ENCODE peak calls at places on chromosomes 1 and 21, in four cellular contexts. One of them, this sample, is unnamed.

GRCh38 chr21:16192900-16193299 is 463.1 kb downstream of the USP25 start:
- DNase-seq in neuronal stem cell: no peak
- DNase-seq in brain microvascular endothelial cell: no peak
- DNase-seq in pancreas: no peak
- DNase-seq in this sample: peak; percentile 95

GRCh38 chr1:65395887-65396612 is 24.4 kb upstream of the LEPR start:
- DNase-seq in neuronal stem cell: no peak
- DNase-seq in brain microvascular endothelial cell: no peak
- DNase-seq in pancreas: no peak
- DNase-seq in this sample: peak; percentile 69

GRCh38 chr1:151992345-151993083 is 1.1 kb downstream of the S100A10 start:
- DNase-seq in neuronal stem cell: no peak
- DNase-seq in brain microvascular endothelial cell: peak; percentile 87
- DNase-seq in pancreas: peak; percentile 90
- DNase-seq in this sample: peak; percentile 99

GRCh38 chr1:165827199-165828102 is at the start of gene UCK2:
- DNase-seq in neuronal stem cell: peak; percentile 74
- DNase-seq in brain microvascular endothelial cell: peak; percentile 64
- DNase-seq in pancreas: peak; percentile 86
- DNase-seq in this sample: peak; percentile 56

GRCh38 chr1:38547346-38547745 is 312.2 kb downstream of the RRAGC start:
- DNase-seq in neuronal stem cell: no peak
- DNase-seq in brain microvascular endothelial cell: no peak
- DNase-seq in pancreas: no peak
- DNase-seq in this sample: no peak

GRCh38 chr1:8813991-8814390 is 3.4 kb downstream of the RERE start:
- DNase-seq in neuronal stem cell: no peak
- DNase-seq in brain microvascular endothelial cell: no peak
- DNase-seq in pancreas: no peak
- DNase-seq in this sample: no peak

GRCh38 chr1:225980005-225980404 is 19.1 kb downstream of the SDE2 start:
- DNase-seq in neuronal stem cell: no peak
- DNase-seq in brain microvascular endothelial cell: no peak
- DNase-seq in pancreas: peak; percentile 65
- DNase-seq in this sample: no peak

GRCh38 chr1:115239148-115239820 is 98.8 kb downstream of the NGF start:
- DNase-seq in neuronal stem cell: no peak
- DNase-seq in brain microvascular endothelial cell: peak; percentile 43
- DNase-seq in pancreas: no peak
- DNase-seq in this sample: no peak

GRCh38 chr21:33433425-33434114 is 30.4 kb downstream of the IFNGR2 start:
- DNase-seq in neuronal stem cell: no peak
- DNase-seq in brain microvascular endothelial cell: no peak
- DNase-seq in pancreas: no peak
- DNase-seq in this sample: no peak

GRCh38 chr1:32273389-32274208 is 18.3 kb upstream of the HDAC1 start:
- DNase-seq in neuronal stem cell: no peak
- DNase-seq in brain microvascular endothelial cell: no peak
- DNase-seq in pancreas: no peak
- DNase-seq in this sample: peak; percentile 86

GRCh38 chr21:38228115-38228514 is 28.7 kb upstream of the KCNJ15 start:
- DNase-seq in neuronal stem cell: no peak
- DNase-seq in brain microvascular endothelial cell: no peak
- DNase-seq in pancreas: peak; percentile 24
- DNase-seq in this sample: peak; percentile 68

GRCh38 chr1:21291184-21291583 is 921 bp upstream of the ECE1 start:
- DNase-seq in neuronal stem cell: no peak
- DNase-seq in brain microvascular endothelial cell: no peak
- DNase-seq in pancreas: no peak
- DNase-seq in this sample: no peak

GRCh38 chr1:214318956-214319355 is 38.0 kb downstream of the SMYD2 start:
- DNase-seq in neuronal stem cell: no peak
- DNase-seq in brain microvascular endothelial cell: no peak
- DNase-seq in pancreas: no peak
- DNase-seq in this sample: no peak

GRCh38 chr1:3073520-3074296 is 4.7 kb downstream of the PRDM16 start:
- DNase-seq in neuronal stem cell: no peak
- DNase-seq in brain microvascular endothelial cell: no peak
- DNase-seq in pancreas: no peak
- DNase-seq in this sample: no peak

GRCh38 chr1:39001516-39002389 is 10.7 kb downstream of the AKIRIN1 start:
- DNase-seq in neuronal stem cell: no peak
- DNase-seq in brain microvascular endothelial cell: no peak
- DNase-seq in pancreas: no peak
- DNase-seq in this sample: peak; percentile 63

GRCh38 chr1:235714205-235714897 is 64.8 kb upstream of the GNG4 start:
- DNase-seq in neuronal stem cell: no peak
- DNase-seq in brain microvascular endothelial cell: no peak
- DNase-seq in pancreas: no peak
- DNase-seq in this sample: no peak

GRCh38 chr1:153880962-153881361 is 41.8 kb downstream of the GATAD2B start:
- DNase-seq in neuronal stem cell: no peak
- DNase-seq in brain microvascular endothelial cell: peak; percentile 97
- DNase-seq in pancreas: peak; percentile 76
- DNase-seq in this sample: peak; percentile 89

GRCh38 chr21:42039470-42039901 is 29.3 kb upstream of the ZBTB21 start:
- DNase-seq in neuronal stem cell: no peak
- DNase-seq in brain microvascular endothelial cell: peak; percentile 12
- DNase-seq in pancreas: peak; percentile 47
- DNase-seq in this sample: peak; percentile 70

GRCh38 chr1:177796561-177796960 is 173.3 kb downstream of the SEC16B start:
- DNase-seq in neuronal stem cell: no peak
- DNase-seq in brain microvascular endothelial cell: no peak
- DNase-seq in pancreas: no peak
- DNase-seq in this sample: no peak

GRCh38 chr1:116717318-116717717 is 36.9 kb upstream of the CD2 start:
- DNase-seq in neuronal stem cell: no peak
- DNase-seq in brain microvascular endothelial cell: no peak
- DNase-seq in pancreas: no peak
- DNase-seq in this sample: no peak

GRCh38 chr1:194039578-194039977 is 853.2 kb upstream of the B3GALT2 start:
- DNase-seq in neuronal stem cell: no peak
- DNase-seq in brain microvascular endothelial cell: no peak
- DNase-seq in pancreas: no peak
- DNase-seq in this sample: peak; percentile 27

GRCh38 chr1:240093120-240093961 is 1.7 kb downstream of the FMN2 start:
- DNase-seq in neuronal stem cell: peak; percentile 33
- DNase-seq in brain microvascular endothelial cell: peak; percentile 25
- DNase-seq in pancreas: no peak
- DNase-seq in this sample: no peak

GRCh38 chr1:58500036-58500435 is 46.5 kb downstream of the OMA1 start:
- DNase-seq in neuronal stem cell: no peak
- DNase-seq in brain microvascular endothelial cell: no peak
- DNase-seq in pancreas: no peak
- DNase-seq in this sample: no peak

GRCh38 chr1:101532392-101532791 is 295.6 kb downstream of the S1PR1 start:
- DNase-seq in neuronal stem cell: no peak
- DNase-seq in brain microvascular endothelial cell: no peak
- DNase-seq in pancreas: no peak
- DNase-seq in this sample: no peak

GRCh38 chr1:10973956-10974881 is 38.2 kb upstream of the TARDBP start:
- DNase-seq in neuronal stem cell: no peak
- DNase-seq in brain microvascular endothelial cell: no peak
- DNase-seq in pancreas: no peak
- DNase-seq in this sample: no peak

GRCh38 chr21:23524685-23525084 is 2082.6 kb downstream of the MRPL39 start:
- DNase-seq in neuronal stem cell: no peak
- DNase-seq in brain microvascular endothelial cell: no peak
- DNase-seq in pancreas: no peak
- DNase-seq in this sample: no peak

GRCh38 chr1:207025144-207025880 is 7.2 kb downstream of the C1orf116 start:
- DNase-seq in neuronal stem cell: no peak
- DNase-seq in brain microvascular endothelial cell: no peak
- DNase-seq in pancreas: no peak
- DNase-seq in this sample: peak; percentile 58

GRCh38 chr1:205593967-205594366 is 37.8 kb downstream of the ELK4 start:
- DNase-seq in neuronal stem cell: no peak
- DNase-seq in brain microvascular endothelial cell: no peak
- DNase-seq in pancreas: peak; percentile 7
- DNase-seq in this sample: no peak

GRCh38 chr1:6208723-6209660 is 3.1 kb downstream of the RNF207 start:
- DNase-seq in neuronal stem cell: peak; percentile 37
- DNase-seq in brain microvascular endothelial cell: no peak
- DNase-seq in pancreas: peak; percentile 66
- DNase-seq in this sample: no peak

GRCh38 chr1:9108056-9108665 is 20.7 kb downstream of the GPR157 start:
- DNase-seq in neuronal stem cell: no peak
- DNase-seq in brain microvascular endothelial cell: no peak
- DNase-seq in pancreas: no peak
- DNase-seq in this sample: no peak

GRCh38 chr1:86846166-86846647 is 67.7 kb downstream of the SELENOF start:
- DNase-seq in neuronal stem cell: no peak
- DNase-seq in brain microvascular endothelial cell: peak; percentile 65
- DNase-seq in pancreas: no peak
- DNase-seq in this sample: peak; percentile 87

GRCh38 chr1:228071839-228072657 is 10.5 kb upstream of the ARF1 start:
- DNase-seq in neuronal stem cell: no peak
- DNase-seq in brain microvascular endothelial cell: no peak
- DNase-seq in pancreas: no peak
- DNase-seq in this sample: no peak

GRCh38 chr1:222618880-222619321 is 1.0 kb downstream of the MIA3 start:
- DNase-seq in neuronal stem cell: peak; percentile 14
- DNase-seq in brain microvascular endothelial cell: no peak
- DNase-seq in pancreas: peak; percentile 33
- DNase-seq in this sample: peak; percentile 19

GRCh38 chr1:113405573-113405972 is 15.3 kb downstream of the MAGI3 start:
- DNase-seq in neuronal stem cell: no peak
- DNase-seq in brain microvascular endothelial cell: peak; percentile 5
- DNase-seq in pancreas: no peak
- DNase-seq in this sample: no peak

GRCh38 chr1:151006331-151007052 is at the start of gene MINDY1:
- DNase-seq in neuronal stem cell: peak; percentile 75
- DNase-seq in brain microvascular endothelial cell: peak; percentile 80
- DNase-seq in pancreas: peak; percentile 64
- DNase-seq in this sample: peak; percentile 73

DNA sequence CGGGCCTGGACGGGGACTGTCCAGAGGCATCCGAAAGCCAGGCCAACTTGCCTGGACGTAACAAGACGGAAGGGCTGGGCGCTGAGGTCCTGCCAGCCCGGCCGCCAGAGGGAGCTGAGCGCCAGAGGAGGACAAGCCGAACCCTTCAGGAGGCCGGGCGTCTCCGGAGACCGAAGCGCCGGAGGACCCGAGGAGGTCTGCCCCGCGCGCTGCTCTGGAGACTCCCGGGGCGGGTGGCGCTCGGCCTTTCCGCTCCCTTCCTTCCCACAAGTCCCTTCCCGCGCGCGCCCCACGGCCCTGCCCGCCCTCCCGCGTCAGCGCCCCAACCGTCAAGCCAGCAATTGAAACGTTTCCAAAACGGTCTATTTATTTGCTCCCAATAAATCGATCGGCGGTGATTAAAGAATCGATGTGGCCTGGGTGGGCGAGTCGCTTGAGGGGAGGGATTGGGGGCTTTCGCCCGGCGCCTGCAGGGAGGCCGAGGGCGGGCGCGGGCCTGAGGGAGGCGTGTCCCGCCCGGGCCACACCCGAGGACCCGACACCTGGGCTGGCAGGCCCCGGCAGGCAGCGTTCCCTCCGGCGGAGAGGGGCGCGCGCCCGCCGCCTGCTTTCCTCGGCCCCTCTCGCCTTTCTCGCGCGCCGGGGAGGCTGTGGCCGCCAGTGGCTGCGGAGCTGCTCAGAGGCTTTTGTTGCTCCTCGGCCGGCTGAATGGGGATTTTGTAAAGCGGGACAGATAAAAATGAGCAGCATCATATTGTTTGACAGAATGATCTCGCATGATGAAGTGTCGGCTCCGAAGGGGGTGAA is 5.2 kb upstream of the FOXD3 start:
- DNase-seq in neuronal stem cell: peak; percentile 65
- DNase-seq in brain microvascular endothelial cell: peak; percentile 17
- DNase-seq in pancreas: peak; percentile 73
- DNase-seq in this sample: peak; percentile 50
- H3K4me3 ChIP-seq in neuronal stem cell: peak overlapping the region; percentile 15
- H3K4me3 ChIP-seq in brain microvascular endothelial cell: peak overlapping the region; percentile 39
- H3K4me3 ChIP-seq in pancreas: peak overlapping the region; percentile 68
- H3K4me3 ChIP-seq in this sample: peak overlapping the region; percentile 49

DNA sequence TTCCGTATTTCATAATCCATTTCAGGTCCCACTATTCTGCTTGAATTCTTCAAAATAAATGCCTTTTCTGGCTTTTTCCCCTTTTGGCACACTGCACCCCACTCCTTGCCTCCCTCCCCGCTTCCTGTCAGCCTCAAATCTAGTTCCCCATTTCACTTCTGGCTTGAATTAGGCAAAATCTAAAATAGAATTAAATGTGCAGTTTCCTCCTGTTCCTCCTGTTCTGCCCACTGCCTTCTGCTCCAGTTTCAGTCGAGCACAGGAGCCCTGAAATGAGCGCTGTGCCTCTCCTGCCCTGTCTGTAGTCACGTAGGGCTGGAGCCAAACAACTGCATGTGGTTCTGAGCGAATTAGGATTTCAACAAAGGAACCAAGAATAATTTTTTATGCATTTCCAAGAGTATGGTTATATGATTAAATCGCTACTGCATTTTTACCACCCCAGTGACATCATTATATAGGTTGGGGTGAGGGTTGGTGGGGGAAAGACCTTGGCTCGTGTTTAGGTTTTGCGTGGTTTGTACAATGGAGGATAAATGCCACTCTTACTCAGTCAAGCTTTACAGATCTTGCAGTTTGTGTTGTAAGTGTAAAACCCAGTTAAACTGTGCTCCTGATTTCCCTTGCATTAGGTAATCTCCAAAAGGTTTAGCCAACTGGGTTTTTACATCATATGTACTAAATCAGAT is 114.9 kb downstream of the VPS13D start:
- DNase-seq in neuronal stem cell: no peak
- DNase-seq in brain microvascular endothelial cell: no peak
- DNase-seq in pancreas: no peak
- DNase-seq in this sample: no peak
- H3K4me3 ChIP-seq in neuronal stem cell: no peak overlapping the region
- H3K4me3 ChIP-seq in brain microvascular endothelial cell: no peak overlapping the region
- H3K4me3 ChIP-seq in pancreas: peak overlapping the region; percentile 2
- H3K4me3 ChIP-seq in this sample: no peak overlapping the region

GRCh38 chr1:109383850-109384249 is 13.9 kb downstream of the SORT1 start:
- DNase-seq in neuronal stem cell: no peak
- DNase-seq in brain microvascular endothelial cell: no peak
- DNase-seq in pancreas: no peak
- DNase-seq in this sample: no peak
- H3K4me3 ChIP-seq in neuronal stem cell: no peak overlapping the region
- H3K4me3 ChIP-seq in brain microvascular endothelial cell: no peak overlapping the region
- H3K4me3 ChIP-seq in pancreas: no peak overlapping the region
- H3K4me3 ChIP-seq in this sample: no peak overlapping the region

DNA sequence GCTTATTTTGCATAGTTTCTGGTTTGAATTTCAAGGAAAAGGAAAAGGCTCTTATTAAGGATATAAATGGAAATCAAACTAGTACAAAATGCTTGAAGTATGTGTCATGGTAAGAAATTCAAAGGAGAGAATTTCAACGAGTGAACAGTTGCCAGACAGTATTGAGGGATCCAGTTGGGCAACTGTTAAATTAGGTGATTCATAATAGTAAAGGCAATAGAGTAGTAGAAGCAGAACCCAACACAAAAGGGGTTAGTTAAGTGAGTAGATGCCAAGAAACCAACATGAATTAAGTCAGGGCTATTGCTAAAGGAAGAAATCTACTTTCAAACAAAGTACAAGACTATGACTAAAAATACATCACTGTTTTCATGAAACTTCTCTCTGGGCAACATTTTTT is 1.0 kb downstream of the GBP5 start:
- DNase-seq in neuronal stem cell: no peak
- DNase-seq in brain microvascular endothelial cell: no peak
- DNase-seq in pancreas: no peak
- DNase-seq in this sample: peak; percentile 90
- H3K4me3 ChIP-seq in neuronal stem cell: no peak overlapping the region
- H3K4me3 ChIP-seq in brain microvascular endothelial cell: no peak overlapping the region
- H3K4me3 ChIP-seq in pancreas: no peak overlapping the region
- H3K4me3 ChIP-seq in this sample: no peak overlapping the region

GRCh38 chr21:35342440-35342839 is 293.3 kb upstream of the RUNX1 start:
- DNase-seq in neuronal stem cell: no peak
- DNase-seq in brain microvascular endothelial cell: no peak
- DNase-seq in pancreas: no peak
- DNase-seq in this sample: peak; percentile 16
- H3K4me3 ChIP-seq in neuronal stem cell: no peak overlapping the region
- H3K4me3 ChIP-seq in brain microvascular endothelial cell: no peak overlapping the region
- H3K4me3 ChIP-seq in pancreas: no peak overlapping the region
- H3K4me3 ChIP-seq in this sample: no peak overlapping the region